ENCODE peak calls at places on chromosome 2, in nine cellular contexts. D is ELF-1; H is iPS DF 19.7; C is amygdala; G is EL; I is central memory CD4-positive, alpha-beta T cell; J is endothelial cell; K is ecto neural progenitor cell; L is NCI-H1105. E is an unnamed sample.

GRCh38 chr2:202032841-202033316 is 776 bp upstream of the FZD7 start:
- DNase-seq in I (peak; percentile 29), L (no peak), C (no peak), H (no peak), D (peak; percentile 80), K (peak; percentile 85), G (peak; percentile 51), J (peak; percentile 75), E (peak; percentile 58)

GRCh38 chr2:68466361-68466777 is 725 bp downstream of the FBXO48 start:
- DNase-seq in L (no peak), I (peak; percentile 74), C (no peak), H (no peak), D (peak; percentile 19), G (peak; percentile 65), J (no peak), K (no peak), E (no peak)

GRCh38 chr2:102593516-102593915 is 25.8 kb upstream of the SLC9A2 start:
- DNase-seq in J (no peak), H (no peak), I (no peak), L (no peak), C (no peak), D (no peak), K (no peak), G (no peak), E (no peak)

GRCh38 chr2:73448856-73449255 is 63.2 kb downstream of the ALMS1 start:
- DNase-seq in H (no peak), D (no peak), J (no peak), L (no peak), C (no peak), K (no peak), G (no peak), I (no peak), E (no peak)

GRCh38 chr2:208142255-208142924 is 3.6 kb downstream of the CRYGB start:
- DNase-seq in J (no peak), L (peak; percentile 94), K (no peak), C (no peak), I (no peak), H (no peak), D (no peak), G (peak; percentile 5), E (peak; percentile 43)

GRCh38 chr2:45264227-45265225 is 255.3 kb upstream of the SIX2 start:
- DNase-seq in J (no peak), G (peak; percentile 73), C (no peak), H (no peak), I (no peak), D (no peak), K (peak; percentile 24), L (no peak), E (no peak)

GRCh38 chr2:220373878-220374277 is 746.4 kb downstream of the SLC4A3 start:
- DNase-seq in K (no peak), H (no peak), J (no peak), D (no peak), I (no peak), C (no peak), L (no peak), G (peak; percentile 24), E (peak; percentile 18)

GRCh38 chr2:62404948-62405347 is 101.0 kb downstream of the TMEM17 start:
- DNase-seq in K (no peak), C (no peak), D (no peak), H (no peak), J (no peak), G (no peak), L (no peak), I (no peak), E (no peak)

GRCh38 chr2:170895023-170895759 is 33.9 kb upstream of the GORASP2 start:
- DNase-seq in D (no peak), K (no peak), L (no peak), C (no peak), H (no peak), J (no peak), I (no peak), G (peak; percentile 21), E (no peak)

GRCh38 chr2:57432528-57432927 is 614.1 kb upstream of the VRK2 start:
- DNase-seq in L (no peak), G (no peak), H (no peak), D (no peak), I (no peak), J (no peak), C (no peak), K (no peak), E (no peak)

GRCh38 chr2:3406501-3406900 is 27.0 kb downstream of the TRAPPC12 start:
- DNase-seq in I (no peak), C (no peak), J (no peak), G (no peak), D (no peak), K (no peak), L (no peak), H (no peak), E (no peak)